ENCODE peak calls at places on chromosome 2, in seven cellular contexts. Z is stimulated activated CD4-positive, alpha-beta T cell treated with anti-CD3 and anti-CD28 coated beads, Interleukin-15, amount 100 ng/mL, for 1 hour; I is stimulated activated CD8-positive, alpha-beta memory T cell treated with anti-CD3 and anti-CD28 coated beads, Interleukin-4, amount 100 ng/mL, for 1 hour; D is AML-193; X is aorta; P is osteocyte; O is NCI-H774. M is an unnamed sample.
A peak's percentile ranks its signal among the peaks of the same experiment; 100 is the strongest.

GRCh38 chr2:25279091-25279651 is 62.6 kb downstream of the DNMT3A start:
- DNase-seq in Z (no peak), I (no peak), D (peak; percentile 83), X (peak; percentile 89), P (no peak), O (no peak), M (no peak)

GRCh38 chr2:237697586-237698337 is 70.4 kb downstream of the LRRFIP1 start:
- DNase-seq in Z (no peak), I (no peak), D (no peak), X (no peak), P (no peak), O (no peak), M (no peak)

GRCh38 chr2:118077636-118078247 is 10.5 kb upstream of the INSIG2 start:
- DNase-seq in Z (no peak), I (no peak), D (no peak), X (no peak), P (no peak), O (no peak), M (no peak)

GRCh38 chr2:53568463-53568862 is 199.1 kb upstream of the CHAC2 start:
- DNase-seq in Z (no peak), I (no peak), D (no peak), X (no peak), P (no peak), O (no peak), M (no peak)

GRCh38 chr2:178733975-178734374 is 73.2 kb downstream of the TTN start:
- DNase-seq in Z (no peak), I (no peak), D (no peak), X (no peak), P (no peak), O (no peak), M (no peak)

GRCh38 chr2:176852667-176853066 is 359.9 kb upstream of the HNRNPA3 start:
- DNase-seq in Z (no peak), I (peak; percentile 7), D (no peak), X (no peak), P (no peak), O (peak; percentile 5), M (no peak)

GRCh38 chr2:20378891-20379519 is 28.4 kb upstream of the PUM2 start:
- DNase-seq in Z (no peak), I (no peak), D (peak; percentile 6), X (peak; percentile 92), P (peak; percentile 93), O (peak; percentile 14), M (peak; percentile 81)

GRCh38 chr2:148375214-148375613 is 269.3 kb upstream of the EPC2 start:
- DNase-seq in Z (no peak), I (no peak), D (no peak), X (no peak), P (no peak), O (no peak), M (no peak)

GRCh38 chr2:215966274-215966673 is 47.1 kb downstream of the MREG start:
- DNase-seq in Z (no peak), I (no peak), D (no peak), X (no peak), P (no peak), O (no peak), M (no peak)

GRCh38 chr2:112547333-112547732 is 5.1 kb downstream of the POLR1B start:
- DNase-seq in Z (no peak), I (no peak), D (peak; percentile 73), X (no peak), P (no peak), O (no peak), M (peak; percentile 91)

GRCh38 chr2:241061275-241061674 is 40.8 kb downstream of the MTERF4 start:
- DNase-seq in Z (no peak), I (no peak), D (no peak), X (no peak), P (peak; percentile 7), O (no peak), M (no peak)

GRCh38 chr2:227824711-227825110 is 11.1 kb downstream of the CCL20 start:
- DNase-seq in Z (no peak), I (no peak), D (no peak), X (no peak), P (no peak), O (no peak), M (no peak)

GRCh38 chr2:221156335-221156734 is 415.8 kb downstream of the EPHA4 start:
- DNase-seq in Z (no peak), I (no peak), D (no peak), X (no peak), P (no peak), O (no peak), M (no peak)

GRCh38 chr2:55268288-55268906 is 634 bp downstream of the MTIF2 start:
- DNase-seq in Z (no peak), I (no peak), D (no peak), X (no peak), P (no peak), O (no peak), M (no peak)

GRCh38 chr2:164456599-164456998 is 164.7 kb downstream of the GRB14 start:
- DNase-seq in Z (no peak), I (no peak), D (no peak), X (no peak), P (no peak), O (peak; percentile 37), M (no peak)

GRCh38 chr2:12320027-12320734 is 396.6 kb upstream of the TRIB2 start:
- DNase-seq in Z (no peak), I (no peak), D (no peak), X (no peak), P (no peak), O (no peak), M (no peak)

GRCh38 chr2:218186355-218186766 is 19.6 kb upstream of the CXCR1 start:
- DNase-seq in Z (peak; percentile 45), I (peak; percentile 16), D (peak; percentile 81), X (peak; percentile 70), P (no peak), O (peak; percentile 29), M (peak; percentile 67)

GRCh38 chr2:11515441-11516071 is 18.3 kb upstream of the GREB1 start:
- DNase-seq in Z (no peak), I (no peak), D (no peak), X (no peak), P (no peak), O (no peak), M (no peak)

GRCh38 chr2:221818569-221818968 is 246.5 kb upstream of the EPHA4 start:
- DNase-seq in Z (no peak), I (no peak), D (no peak), X (no peak), P (no peak), O (peak; percentile 27), M (peak; percentile 7)

GRCh38 chr2:213980883-213981282 is 430.0 kb upstream of the VWC2L start:
- DNase-seq in Z (no peak), I (no peak), D (no peak), X (no peak), P (no peak), O (no peak), M (no peak)